ENCODE peak calls at places on chromosomes 4 and X, in six cellular contexts. R is CD4-positive, alpha-beta memory T cell; N is prostate gland; D is activated CD4-positive, alpha-beta T cell treated with anti-CD3 and anti-CD28 coated beads, Interleukin-2, amount 10 ng/mL, durations not matched to agents 7 days and 5 days; V is HS-5; G is choroid plexus epithelial cell. E is an unnamed sample.

GRCh38 chrX:33784548-33784947 is 347.6 kb downstream of the FAM47A start:
- DNase-seq in R (no peak), N (no peak), D (no peak), V (no peak), G (no peak), E (no peak)

GRCh38 chr4:119026662-119027444 is 108.8 kb upstream of the MYOZ2 start:
- DNase-seq in R (no peak), N (no peak), D (no peak), V (peak), G (peak), E (no peak)

GRCh38 chr4:54784188-54784671 is 126.5 kb downstream of the KIT start:
- DNase-seq in R (no peak), N (peak), D (no peak), V (peak), G (peak), E (peak)

GRCh38 chr4:66639361-66639760 is 905.9 kb downstream of the CENPC start:
- DNase-seq in R (no peak), N (no peak), D (no peak), V (peak), G (peak), E (peak)

GRCh38 chrX:74277320-74277719 is 26.7 kb upstream of the ZCCHC13 start:
- DNase-seq in R (no peak), N (no peak), D (no peak), V (no peak), G (no peak), E (no peak)

GRCh38 chr4:172709376-172709775 is 459.2 kb upstream of the GALNT7 start:
- DNase-seq in R (no peak), N (no peak), D (no peak), V (no peak), G (no peak), E (no peak)

GRCh38 chr4:74618659-74619058 is 173.7 kb downstream of the AREG start:
- DNase-seq in R (no peak), N (no peak), D (no peak), V (no peak), G (peak), E (peak)

GRCh38 chr4:41815478-41815877 is 67.0 kb upstream of the PHOX2B start:
- DNase-seq in R (no peak), N (no peak), D (no peak), V (no peak), G (no peak), E (no peak)

GRCh38 chr4:157043131-157043530 is 32.8 kb upstream of the GLRB start:
- DNase-seq in R (no peak), N (no peak), D (no peak), V (peak), G (peak), E (peak)

GRCh38 chrX:68059469-68059868 is 373.8 kb downstream of the OPHN1 start:
- DNase-seq in R (no peak), N (no peak), D (no peak), V (no peak), G (no peak), E (no peak)